ENCODE peak calls at places on chromosomes 1 and 21, in eight cellular contexts. F is coronary artery; C is heart left ventricle; K is adrenal gland; L is K562; P is CD4-positive, alpha-beta T cell; H is Panc1; E is kidney. M is an unnamed sample.

GRCh38 chr1:214551052-214551435 is 358 bp downstream of the PTPN14 start:
- DNase-seq in F (peak), C (peak), K (no peak), L (no peak), P (no peak), H (no peak), E (peak), M (no peak)

GRCh38 chr1:15834406-15835204 is 12.9 kb upstream of the SPEN start:
- DNase-seq in F (peak), C (peak), K (peak), L (peak), P (peak), H (peak), E (peak), M (no peak)

GRCh38 chr1:59139396-59139795 is 157.5 kb upstream of the FGGY start:
- DNase-seq in F (no peak), C (no peak), K (peak), L (peak), P (no peak), H (no peak), E (peak), M (no peak)

GRCh38 chr1:155940531-155940992 is 876 bp upstream of the RXFP4 start:
- DNase-seq in F (no peak), C (peak), K (peak), L (no peak), P (no peak), H (peak), E (no peak), M (no peak)

GRCh38 chr1:92953491-92953890 is 7.8 kb downstream of the DIPK1A start:
- DNase-seq in F (no peak), C (no peak), K (no peak), L (no peak), P (no peak), H (no peak), E (no peak), M (no peak)

GRCh38 chr1:58874757-58875755 is 91.2 kb upstream of the JUN start:
- DNase-seq in F (no peak), C (no peak), K (no peak), L (no peak), P (no peak), H (no peak), E (peak), M (no peak)

GRCh38 chr1:175863291-175864050 is 120.1 kb upstream of the TNR start:
- DNase-seq in F (peak), C (no peak), K (no peak), L (no peak), P (no peak), H (no peak), E (no peak), M (no peak)

GRCh38 chr21:31554511-31555022 is 104.9 kb upstream of the SOD1 start:
- DNase-seq in F (no peak), C (no peak), K (no peak), L (no peak), P (no peak), H (no peak), E (peak), M (no peak)

GRCh38 chr1:180908084-180908765 is 4.5 kb upstream of the KIAA1614 start:
- DNase-seq in F (peak), C (no peak), K (no peak), L (no peak), P (no peak), H (no peak), E (no peak), M (no peak)

GRCh38 chr1:1616045-1616821 is 933 bp downstream of the MIB2 start:
- DNase-seq in F (no peak), C (peak), K (no peak), L (peak), P (no peak), H (no peak), E (no peak), M (no peak)

GRCh38 chr1:84704872-84705426 is 14.7 kb upstream of the SSX2IP start:
- DNase-seq in F (no peak), C (no peak), K (no peak), L (peak), P (no peak), H (no peak), E (no peak), M (no peak)

GRCh38 chr1:158180741-158181576 is at the start of gene CD1D:
- DNase-seq in F (no peak), C (peak), K (peak), L (no peak), P (no peak), H (no peak), E (peak), M (no peak)

GRCh38 chr1:203340112-203340804 is 10.7 kb downstream of the FMOD start:
- DNase-seq in F (no peak), C (peak), K (peak), L (peak), P (peak), H (no peak), E (no peak), M (peak)

GRCh38 chr1:238223067-238223640 is 332.4 kb upstream of the ZP4 start:
- DNase-seq in F (no peak), C (no peak), K (no peak), L (no peak), P (no peak), H (no peak), E (no peak), M (no peak)

GRCh38 chr1:19427087-19427781 is 58.1 kb downstream of the CAPZB start:
- DNase-seq in F (no peak), C (no peak), K (no peak), L (no peak), P (no peak), H (no peak), E (peak), M (no peak)

GRCh38 chr1:117321680-117322609 is 45.3 kb upstream of the MAN1A2 start:
- DNase-seq in F (no peak), C (no peak), K (no peak), L (no peak), P (no peak), H (no peak), E (no peak), M (no peak)

GRCh38 chr1:46492269-46492853 is 2.7 kb downstream of the DMBX1 start:
- DNase-seq in F (no peak), C (no peak), K (no peak), L (no peak), P (no peak), H (no peak), E (peak), M (no peak)

GRCh38 chr1:19311503-19311930 is 427 bp downstream of the AKR7A2 start:
- DNase-seq in F (no peak), C (no peak), K (peak), L (peak), P (no peak), H (no peak), E (peak), M (no peak)

GRCh38 chr1:89198081-89198480 is 661 bp downstream of the GBP4 start:
- DNase-seq in F (no peak), C (no peak), K (no peak), L (no peak), P (no peak), H (no peak), E (no peak), M (no peak)

GRCh38 chr1:203302461-203302860 is 2.9 kb upstream of the BTG2 start:
- DNase-seq in F (no peak), C (no peak), K (no peak), L (no peak), P (no peak), H (no peak), E (no peak), M (no peak)

DNA sequence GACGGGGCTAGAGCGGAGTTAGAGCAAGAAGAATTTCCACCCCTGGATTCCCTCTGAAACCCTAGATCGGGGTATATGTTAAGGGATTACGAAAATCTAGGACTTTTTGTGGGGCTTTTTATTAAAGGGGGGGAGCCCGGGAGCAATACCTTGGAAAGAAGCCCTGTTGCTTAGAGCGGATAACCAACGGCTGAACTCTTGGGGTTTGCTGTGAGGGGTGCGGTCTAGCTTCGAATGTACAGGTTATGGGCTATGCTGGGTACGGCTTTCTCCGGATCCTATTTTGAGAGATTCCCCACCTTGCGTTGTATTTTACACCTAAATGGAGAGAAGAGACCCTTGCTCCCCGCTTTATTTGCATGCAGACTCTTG is 633 bp downstream of the DYRK3 start:
- DNase-seq in F (no peak), C (no peak), K (no peak), L (peak), P (no peak), H (no peak), E (no peak), M (no peak)
- TF ChIP-seq CTCF in F (no peak), C (no peak), K (no peak), L (no peak), P (no peak), H (no peak), E (no peak), M (no peak)

DNA sequence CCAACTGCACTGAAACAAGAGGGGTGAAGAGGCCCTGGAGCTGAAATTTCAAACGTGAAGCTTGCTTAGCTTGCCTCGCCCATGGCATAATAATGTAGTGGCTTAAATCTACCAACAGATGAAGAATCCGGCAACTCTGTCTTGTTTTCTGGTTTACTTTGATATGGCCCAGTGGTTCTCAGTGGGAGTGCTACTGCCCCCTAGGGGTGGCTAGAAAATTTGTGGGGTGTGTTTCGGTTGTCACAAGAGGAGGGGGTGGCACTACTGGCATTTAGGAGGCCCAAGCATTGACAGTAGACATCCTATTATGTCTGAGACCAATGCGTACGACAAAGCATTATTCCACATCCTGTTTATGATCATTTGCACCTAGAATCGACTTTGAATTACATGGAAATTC is 51.9 kb upstream of the C8B start:
- DNase-seq in F (no peak), C (no peak), K (no peak), L (peak), P (no peak), H (no peak), E (no peak), M (no peak)
- TF ChIP-seq CTCF in F (no peak), C (no peak), K (no peak), L (peak), P (no peak), H (peak), E (no peak), M (peak)

GRCh38 chr1:207081106-207081505 is 7.6 kb upstream of the C4BPB start:
- DNase-seq in F (no peak), C (no peak), K (no peak), L (no peak), P (no peak), H (no peak), E (no peak), M (no peak)

GRCh38 chr1:207081806-207082205 is 6.9 kb upstream of the C4BPB start:
- DNase-seq in F (no peak), C (no peak), K (no peak), L (no peak), P (no peak), H (no peak), E (no peak), M (no peak)

GRCh38 chr1:207077470-207078377 is 10.9 kb upstream of the C4BPB start:
- DNase-seq in F (no peak), C (peak), K (peak), L (peak), P (peak), H (peak), E (no peak), M (no peak)

GRCh38 chr1:207078578-207079132 is 10.0 kb upstream of the C4BPB start:
- DNase-seq in F (no peak), C (no peak), K (no peak), L (no peak), P (no peak), H (no peak), E (no peak), M (no peak)

DNA sequence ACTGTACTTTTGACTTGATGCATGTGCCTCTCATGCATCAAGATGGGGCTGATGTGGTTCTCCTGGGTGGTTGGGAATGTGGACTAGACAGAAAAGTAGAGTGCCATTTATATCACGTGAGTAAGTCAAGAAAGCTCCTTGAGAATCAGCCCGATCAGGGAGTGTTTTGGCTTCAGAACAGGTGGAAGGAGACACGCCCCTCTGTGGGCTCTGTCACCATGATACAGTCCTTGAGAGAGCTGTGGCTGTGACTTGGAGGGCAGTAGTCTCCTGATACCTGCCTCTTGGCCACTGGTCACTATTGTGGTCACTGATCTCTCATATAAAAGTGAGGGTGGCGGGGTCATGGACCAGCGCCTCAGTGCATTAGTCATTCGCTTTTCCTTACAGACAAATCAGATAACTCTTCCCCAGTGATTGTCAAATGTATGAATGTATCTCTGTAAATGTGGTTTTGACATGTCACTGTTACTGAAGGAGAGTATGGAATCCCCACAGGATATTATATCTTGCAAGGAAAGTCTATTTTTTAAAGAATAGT is 8.9 kb upstream of the C4BPB start:
- DNase-seq in F (no peak), C (no peak), K (no peak), L (peak), P (no peak), H (no peak), E (no peak), M (no peak)
- TF ChIP-seq CTCF in F (no peak), C (no peak), K (no peak), L (no peak), P (no peak), H (no peak), E (no peak), M (no peak)

GRCh38 chr1:182391362-182392044 is at the start of gene GLUL:
- DNase-seq in F (peak), C (peak), K (peak), L (peak), P (peak), H (no peak), E (peak), M (peak)
- TF ChIP-seq CTCF in F (no peak), C (peak), K (no peak), L (no peak), P (no peak), H (no peak), E (no peak), M (no peak)

DNA sequence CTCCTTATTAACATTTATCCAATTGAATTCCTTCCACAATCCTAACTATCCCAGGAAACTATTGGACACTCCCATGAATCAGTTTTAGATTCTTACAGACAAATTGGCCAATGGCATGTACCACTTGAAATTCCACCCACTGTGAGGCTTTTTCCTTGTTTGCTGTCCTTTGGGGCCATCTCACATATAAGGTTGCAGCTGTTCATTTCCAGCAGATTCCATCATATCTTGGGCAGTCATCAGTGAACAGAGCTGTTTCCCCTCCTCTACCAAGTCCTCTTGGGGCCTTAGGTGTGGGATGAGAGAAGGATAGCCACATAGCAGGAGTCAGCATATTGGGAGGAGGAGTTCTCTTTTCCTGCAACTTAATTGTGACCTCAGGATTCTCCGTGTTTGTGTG is 109.1 kb downstream of the HHAT start:
- DNase-seq in F (no peak), C (no peak), K (no peak), L (no peak), P (no peak), H (no peak), E (no peak), M (no peak)
- TF ChIP-seq CTCF in F (no peak), C (no peak), K (no peak), L (no peak), P (no peak), H (no peak), E (no peak), M (no peak)

DNA sequence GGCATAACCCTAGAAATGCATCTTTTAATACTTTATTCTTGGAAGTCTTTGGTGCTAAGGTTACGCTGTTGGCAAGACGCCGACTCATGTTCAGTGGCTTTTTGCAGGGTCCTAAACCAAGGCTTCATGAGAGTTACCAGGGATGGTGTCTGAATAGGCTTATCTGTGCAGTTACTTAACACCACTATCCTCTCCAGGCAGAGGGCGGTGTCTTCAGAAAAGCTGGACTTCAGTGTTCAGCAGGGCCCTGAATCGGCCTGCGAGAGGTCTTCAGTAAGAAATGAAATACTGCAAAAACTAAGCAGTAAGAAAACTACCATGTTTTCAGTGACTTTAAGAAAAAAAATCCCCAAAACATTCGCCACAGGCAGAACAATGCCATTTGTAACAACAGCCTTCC is 58.3 kb downstream of the SIM2 start:
- DNase-seq in F (no peak), C (no peak), K (no peak), L (peak), P (no peak), H (no peak), E (no peak), M (no peak)
- TF ChIP-seq CTCF in F (no peak), C (no peak), K (no peak), L (no peak), P (no peak), H (no peak), E (no peak), M (no peak)

DNA sequence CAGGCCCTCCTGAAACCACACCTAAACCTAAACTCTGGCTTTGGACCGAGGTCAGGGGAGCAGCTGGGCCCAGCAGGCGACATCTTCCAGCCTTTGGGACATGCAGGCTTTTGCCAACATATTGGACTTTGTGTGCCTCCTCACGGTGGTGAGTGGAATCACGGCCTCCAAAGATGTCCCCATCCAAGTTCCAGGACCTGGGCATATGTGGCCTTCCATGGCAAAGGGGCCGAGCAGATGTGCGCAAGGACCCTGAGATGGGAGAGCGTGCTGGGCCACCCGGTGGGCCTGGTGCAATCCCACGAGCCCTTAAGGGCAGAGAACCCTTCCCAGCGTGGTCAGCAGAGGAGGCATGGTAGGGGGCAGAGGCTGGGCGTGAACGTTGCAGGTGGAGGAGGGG is 160.8 kb upstream of the C1orf174 start:
- DNase-seq in F (no peak), C (no peak), K (no peak), L (peak), P (no peak), H (no peak), E (no peak), M (no peak)
- TF ChIP-seq CTCF in F (no peak), C (no peak), K (no peak), L (peak), P (no peak), H (no peak), E (no peak), M (peak)